ENCODE peak calls at places on chromosomes 16 and 17, in eight cellular contexts. One of them, this sample, is unnamed.

GRCh38 chr16:19765860-19766553 is 47.9 kb downstream of the IQCK start:
- DNase-seq in transverse colon: peak; percentile 16
- DNase-seq in upper lobe of left lung: peak; percentile 86
- DNase-seq in GM12892: no peak
- DNase-seq in SK-N-MC: no peak
- DNase-seq in prostate gland: peak; percentile 13
- DNase-seq in GM12891: no peak
- DNase-seq in Panc1: no peak
- DNase-seq in this sample: no peak

GRCh38 chr17:77502626-77503292 is 362.0 kb downstream of the SEC14L1 start:
- DNase-seq in Panc1: no peak
- DNase-seq in transverse colon: peak; percentile 6
- DNase-seq in prostate gland: no peak
- DNase-seq in SK-N-MC: no peak
- DNase-seq in GM12892: no peak
- DNase-seq in GM12891: peak; percentile 22
- DNase-seq in upper lobe of left lung: peak; percentile 40
- DNase-seq in this sample: no peak

GRCh38 chr17:66829386-66829864 is 5.5 kb upstream of the CACNG5 start:
- DNase-seq in GM12891: no peak
- DNase-seq in upper lobe of left lung: no peak
- DNase-seq in transverse colon: peak; percentile 13
- DNase-seq in Panc1: no peak
- DNase-seq in SK-N-MC: no peak
- DNase-seq in GM12892: no peak
- DNase-seq in prostate gland: peak; percentile 17
- DNase-seq in this sample: no peak

GRCh38 chr17:62704381-62704971 is 77.0 kb downstream of the MRC2 start:
- DNase-seq in GM12892: no peak
- DNase-seq in prostate gland: peak; percentile 49
- DNase-seq in upper lobe of left lung: no peak
- DNase-seq in transverse colon: peak; percentile 55
- DNase-seq in GM12891: no peak
- DNase-seq in Panc1: no peak
- DNase-seq in SK-N-MC: no peak
- DNase-seq in this sample: no peak

GRCh38 chr17:42797067-42798007 is 1.2 kb downstream of the COA3 start:
- DNase-seq in upper lobe of left lung: no peak
- DNase-seq in GM12892: no peak
- DNase-seq in Panc1: no peak
- DNase-seq in GM12891: no peak
- DNase-seq in SK-N-MC: no peak
- DNase-seq in transverse colon: peak; percentile 71
- DNase-seq in prostate gland: no peak
- DNase-seq in this sample: no peak

GRCh38 chr17:76014100-76014924 is 12.8 kb downstream of the EVPL start:
- DNase-seq in prostate gland: peak; percentile 69
- DNase-seq in GM12891: peak; percentile 98
- DNase-seq in upper lobe of left lung: peak; percentile 87
- DNase-seq in transverse colon: peak; percentile 80
- DNase-seq in GM12892: peak; percentile 96
- DNase-seq in SK-N-MC: no peak
- DNase-seq in Panc1: peak; percentile 32
- DNase-seq in this sample: peak; percentile 72

GRCh38 chr17:76868669-76869208 is 535 bp downstream of the MGAT5B start:
- DNase-seq in SK-N-MC: no peak
- DNase-seq in upper lobe of left lung: no peak
- DNase-seq in Panc1: no peak
- DNase-seq in transverse colon: no peak
- DNase-seq in GM12892: no peak
- DNase-seq in GM12891: no peak
- DNase-seq in prostate gland: no peak
- DNase-seq in this sample: no peak

GRCh38 chr17:78294776-78295175 is 63.3 kb downstream of the TMEM235 start:
- DNase-seq in GM12892: no peak
- DNase-seq in GM12891: no peak
- DNase-seq in transverse colon: no peak
- DNase-seq in prostate gland: no peak
- DNase-seq in upper lobe of left lung: no peak
- DNase-seq in Panc1: no peak
- DNase-seq in SK-N-MC: no peak
- DNase-seq in this sample: no peak

GRCh38 chr16:81279375-81279774 is 35.4 kb upstream of the GAN start:
- DNase-seq in transverse colon: no peak
- DNase-seq in prostate gland: no peak
- DNase-seq in SK-N-MC: no peak
- DNase-seq in GM12892: no peak
- DNase-seq in GM12891: no peak
- DNase-seq in Panc1: no peak
- DNase-seq in upper lobe of left lung: no peak
- DNase-seq in this sample: no peak

GRCh38 chr17:29124135-29124930 is 55.9 kb downstream of the MYO18A start:
- DNase-seq in Panc1: no peak
- DNase-seq in GM12891: peak; percentile 61
- DNase-seq in prostate gland: no peak
- DNase-seq in SK-N-MC: peak; percentile 20
- DNase-seq in transverse colon: no peak
- DNase-seq in upper lobe of left lung: peak; percentile 43
- DNase-seq in GM12892: peak; percentile 60
- DNase-seq in this sample: no peak

GRCh38 chr17:65035191-65035590 is 21.3 kb downstream of the GNA13 start:
- DNase-seq in Panc1: no peak
- DNase-seq in upper lobe of left lung: no peak
- DNase-seq in GM12892: no peak
- DNase-seq in prostate gland: no peak
- DNase-seq in transverse colon: no peak
- DNase-seq in GM12891: no peak
- DNase-seq in SK-N-MC: no peak
- DNase-seq in this sample: no peak

GRCh38 chr16:53131363-53132071 is 76.7 kb downstream of the CHD9 start:
- DNase-seq in Panc1: no peak
- DNase-seq in SK-N-MC: no peak
- DNase-seq in upper lobe of left lung: peak; percentile 91
- DNase-seq in transverse colon: peak; percentile 71
- DNase-seq in prostate gland: peak; percentile 46
- DNase-seq in GM12891: peak; percentile 60
- DNase-seq in GM12892: peak; percentile 51
- DNase-seq in this sample: peak; percentile 68

GRCh38 chr17:68015081-68015723 is 18.9 kb upstream of the C17orf58 start:
- DNase-seq in GM12891: no peak
- DNase-seq in prostate gland: no peak
- DNase-seq in upper lobe of left lung: no peak
- DNase-seq in Panc1: no peak
- DNase-seq in SK-N-MC: no peak
- DNase-seq in GM12892: no peak
- DNase-seq in transverse colon: no peak
- DNase-seq in this sample: no peak

GRCh38 chr17:61547113-61547512 is 43.9 kb downstream of the NACA2 start:
- DNase-seq in prostate gland: no peak
- DNase-seq in GM12891: no peak
- DNase-seq in SK-N-MC: no peak
- DNase-seq in upper lobe of left lung: no peak
- DNase-seq in GM12892: no peak
- DNase-seq in transverse colon: no peak
- DNase-seq in Panc1: no peak
- DNase-seq in this sample: no peak

GRCh38 chr17:15258113-15258512 is 7.0 kb downstream of the PMP22 start:
- DNase-seq in GM12891: no peak
- DNase-seq in GM12892: no peak
- DNase-seq in SK-N-MC: no peak
- DNase-seq in prostate gland: no peak
- DNase-seq in Panc1: no peak
- DNase-seq in upper lobe of left lung: no peak
- DNase-seq in transverse colon: no peak
- DNase-seq in this sample: no peak

GRCh38 chr16:55480228-55480655 is 1.2 kb downstream of the MMP2 start:
- DNase-seq in SK-N-MC: no peak
- DNase-seq in GM12892: no peak
- DNase-seq in transverse colon: peak; percentile 71
- DNase-seq in prostate gland: peak; percentile 61
- DNase-seq in Panc1: no peak
- DNase-seq in upper lobe of left lung: peak; percentile 93
- DNase-seq in GM12891: no peak
- DNase-seq in this sample: peak; percentile 73

GRCh38 chr17:1362065-1362848 is 37.8 kb downstream of the YWHAE start:
- DNase-seq in SK-N-MC: no peak
- DNase-seq in GM12892: no peak
- DNase-seq in prostate gland: no peak
- DNase-seq in GM12891: no peak
- DNase-seq in upper lobe of left lung: no peak
- DNase-seq in transverse colon: no peak
- DNase-seq in Panc1: no peak
- DNase-seq in this sample: no peak
- TF ChIP-seq POLR2AphosphoS5 in SK-N-MC: no peak
- TF ChIP-seq POLR2AphosphoS5 in GM12892: no peak
- TF ChIP-seq POLR2AphosphoS5 in prostate gland: no peak
- TF ChIP-seq POLR2AphosphoS5 in GM12891: no peak
- TF ChIP-seq POLR2AphosphoS5 in upper lobe of left lung: no peak
- TF ChIP-seq POLR2AphosphoS5 in transverse colon: no peak
- TF ChIP-seq POLR2AphosphoS5 in Panc1: no peak
- TF ChIP-seq POLR2AphosphoS5 in this sample: no peak

GRCh38 chr16:51184702-51185433 is 33.8 kb upstream of the SALL1 start:
- DNase-seq in prostate gland: no peak
- DNase-seq in GM12892: no peak
- DNase-seq in upper lobe of left lung: no peak
- DNase-seq in transverse colon: no peak
- DNase-seq in SK-N-MC: no peak
- DNase-seq in Panc1: no peak
- DNase-seq in GM12891: no peak
- DNase-seq in this sample: no peak

GRCh38 chr16:51180719-51181494 is 29.8 kb upstream of the SALL1 start:
- DNase-seq in GM12891: no peak
- DNase-seq in upper lobe of left lung: no peak
- DNase-seq in Panc1: no peak
- DNase-seq in GM12892: no peak
- DNase-seq in SK-N-MC: no peak
- DNase-seq in transverse colon: no peak
- DNase-seq in prostate gland: no peak
- DNase-seq in this sample: no peak

DNA sequence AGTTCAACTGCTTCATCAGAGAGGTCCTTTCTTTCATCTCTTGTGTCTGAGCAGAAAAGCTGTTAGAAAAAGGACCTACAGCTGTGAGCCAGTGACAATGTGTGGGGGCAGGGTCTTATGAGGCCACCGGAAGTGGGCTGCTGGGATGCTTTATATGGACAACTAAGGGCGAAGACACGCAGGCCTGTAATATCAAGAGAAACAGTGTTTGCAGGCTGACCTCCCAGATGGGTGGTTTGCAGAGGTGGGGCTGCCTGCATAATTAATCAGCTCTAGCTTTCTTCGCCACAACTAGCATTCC is 30.4 kb upstream of the SALL1 start:
- DNase-seq in GM12891: no peak
- DNase-seq in transverse colon: no peak
- DNase-seq in prostate gland: no peak
- DNase-seq in GM12892: no peak
- DNase-seq in Panc1: no peak
- DNase-seq in SK-N-MC: no peak
- DNase-seq in upper lobe of left lung: no peak
- DNase-seq in this sample: no peak
- TF ChIP-seq POLR2AphosphoS5 in GM12891: no peak
- TF ChIP-seq POLR2AphosphoS5 in transverse colon: no peak
- TF ChIP-seq POLR2AphosphoS5 in prostate gland: no peak
- TF ChIP-seq POLR2AphosphoS5 in GM12892: no peak
- TF ChIP-seq POLR2AphosphoS5 in Panc1: no peak
- TF ChIP-seq POLR2AphosphoS5 in SK-N-MC: no peak
- TF ChIP-seq POLR2AphosphoS5 in upper lobe of left lung: no peak
- TF ChIP-seq POLR2AphosphoS5 in this sample: no peak

DNA sequence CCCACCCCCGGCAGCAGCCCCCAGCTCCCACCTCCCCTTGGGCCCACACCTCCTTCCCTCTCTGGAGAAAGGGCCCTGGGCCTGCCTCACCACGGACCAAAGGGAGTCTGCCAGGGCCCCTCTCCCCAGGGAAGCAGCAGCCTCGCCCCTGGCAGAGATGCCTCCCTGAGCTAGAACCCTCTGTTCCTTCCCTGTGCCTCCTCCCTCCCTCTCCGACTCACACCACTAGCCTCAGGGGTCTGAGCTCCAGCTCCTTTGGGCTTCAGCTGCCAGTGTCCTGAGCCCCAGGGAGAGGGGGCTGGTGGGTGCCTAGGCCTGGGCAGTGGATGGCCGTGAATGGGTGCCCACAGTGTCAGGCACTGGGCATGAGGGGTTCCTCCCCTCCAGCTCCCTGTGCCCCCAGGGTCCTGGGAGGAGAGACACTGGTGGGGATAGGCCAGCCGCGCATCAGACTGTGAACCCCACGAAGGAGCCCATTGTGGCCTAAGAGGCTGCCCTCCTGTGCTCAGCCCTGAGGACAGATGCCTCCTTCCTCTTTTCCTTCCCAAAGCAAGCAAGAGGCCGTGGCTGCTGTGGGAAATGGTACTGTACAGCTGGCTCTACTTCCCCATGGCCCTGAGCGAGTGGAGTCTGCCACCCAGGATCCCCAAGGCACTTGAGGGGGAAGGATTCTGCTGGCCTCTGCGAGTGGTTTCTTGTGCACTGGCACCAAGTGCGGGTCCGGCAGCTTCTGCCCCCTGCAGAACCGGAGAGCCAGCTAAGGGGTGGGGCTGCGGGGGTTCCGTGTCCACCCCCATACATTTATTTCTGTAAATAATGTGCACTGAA is 20.7 kb downstream of the MMP15 start:
- DNase-seq in SK-N-MC: no peak
- DNase-seq in prostate gland: no peak
- DNase-seq in transverse colon: no peak
- DNase-seq in GM12891: no peak
- DNase-seq in Panc1: no peak
- DNase-seq in GM12892: no peak
- DNase-seq in upper lobe of left lung: peak; percentile 39
- DNase-seq in this sample: no peak
- TF ChIP-seq POLR2AphosphoS5 in SK-N-MC: no peak
- TF ChIP-seq POLR2AphosphoS5 in prostate gland: no peak
- TF ChIP-seq POLR2AphosphoS5 in transverse colon: no peak
- TF ChIP-seq POLR2AphosphoS5 in GM12891: no peak
- TF ChIP-seq POLR2AphosphoS5 in Panc1: no peak
- TF ChIP-seq POLR2AphosphoS5 in GM12892: no peak
- TF ChIP-seq POLR2AphosphoS5 in upper lobe of left lung: no peak
- TF ChIP-seq POLR2AphosphoS5 in this sample: no peak

GRCh38 chr16:2429037-2429770 is at the start of gene CCNF:
- DNase-seq in upper lobe of left lung: peak; percentile 100
- DNase-seq in Panc1: peak; percentile 72
- DNase-seq in prostate gland: peak; percentile 97
- DNase-seq in GM12891: peak; percentile 99
- DNase-seq in transverse colon: peak; percentile 98
- DNase-seq in SK-N-MC: peak; percentile 37
- DNase-seq in GM12892: peak; percentile 99
- DNase-seq in this sample: peak; percentile 96
- TF ChIP-seq POLR2AphosphoS5 in upper lobe of left lung: peak; percentile 49
- TF ChIP-seq POLR2AphosphoS5 in Panc1: peak; percentile 50
- TF ChIP-seq POLR2AphosphoS5 in prostate gland: peak; percentile 78
- TF ChIP-seq POLR2AphosphoS5 in GM12891: no peak
- TF ChIP-seq POLR2AphosphoS5 in transverse colon: peak; percentile 45
- TF ChIP-seq POLR2AphosphoS5 in SK-N-MC: peak; percentile 66
- TF ChIP-seq POLR2AphosphoS5 in GM12892: peak; percentile 41
- TF ChIP-seq POLR2AphosphoS5 in this sample: peak; percentile 41

GRCh38 chr17:81553616-81554181 is 1.5 kb upstream of the FAAP100 start:
- DNase-seq in SK-N-MC: no peak
- DNase-seq in GM12891: no peak
- DNase-seq in Panc1: no peak
- DNase-seq in prostate gland: no peak
- DNase-seq in transverse colon: peak; percentile 33
- DNase-seq in GM12892: no peak
- DNase-seq in upper lobe of left lung: peak; percentile 67
- DNase-seq in this sample: no peak
- TF ChIP-seq POLR2AphosphoS5 in SK-N-MC: no peak
- TF ChIP-seq POLR2AphosphoS5 in GM12891: no peak
- TF ChIP-seq POLR2AphosphoS5 in Panc1: peak; percentile 70
- TF ChIP-seq POLR2AphosphoS5 in prostate gland: no peak
- TF ChIP-seq POLR2AphosphoS5 in transverse colon: no peak
- TF ChIP-seq POLR2AphosphoS5 in GM12892: no peak
- TF ChIP-seq POLR2AphosphoS5 in upper lobe of left lung: no peak
- TF ChIP-seq POLR2AphosphoS5 in this sample: no peak